ENCODE peak calls at places on chromosome 18, in seven cellular contexts. K is left ventricle myocardium superior; J is SK-MEL-5; P is 8988T; F is activated CD4-positive, alpha-beta T cell treated with anti-CD3 and anti-CD28 coated beads, Interleukin-2, amount 50 U/mL, for 48 hours; Z is ELR; V is SK-N-SH. D is an unnamed sample.
A peak's percentile ranks its signal among the peaks of the same experiment; 100 is the strongest.

GRCh38 chr18:75393721-75394120 is 33.8 kb downstream of the SMIM21 start:
- DNase-seq in K (no peak), J (no peak), P (no peak), F (no peak), Z (no peak), V (no peak), D (no peak)

GRCh38 chr18:4004176-4004829 is 450.8 kb downstream of the DLGAP1 start:
- DNase-seq in K (no peak), J (peak; percentile 86), P (no peak), F (no peak), Z (peak; percentile 64), V (no peak), D (peak; percentile 80)

GRCh38 chr18:56043691-56044090 is 455.7 kb upstream of the TCF4 start:
- DNase-seq in K (no peak), J (peak; percentile 89), P (no peak), F (no peak), Z (no peak), V (no peak), D (peak; percentile 83)

GRCh38 chr18:56286775-56287174 is 351.6 kb downstream of the TXNL1 start:
- DNase-seq in K (no peak), J (no peak), P (no peak), F (no peak), Z (peak; percentile 42), V (no peak), D (no peak)

GRCh38 chr18:48534364-48534763 is 4.5 kb upstream of the CTIF start:
- DNase-seq in K (no peak), J (no peak), P (no peak), F (no peak), Z (peak; percentile 75), V (no peak), D (no peak)

GRCh38 chr18:80033181-80034067 is 810 bp upstream of the RBFA start:
- DNase-seq in K (no peak), J (no peak), P (peak; percentile 40), F (no peak), Z (no peak), V (no peak), D (peak; percentile 66)

GRCh38 chr18:32552421-32553030 is 81.8 kb upstream of the GAREM1 start:
- DNase-seq in K (peak; percentile 32), J (peak; percentile 80), P (peak; percentile 38), F (peak; percentile 57), Z (peak; percentile 32), V (peak; percentile 51), D (peak; percentile 25)

GRCh38 chr18:6113650-6114049 is 218.3 kb upstream of the TMEM200C start:
- DNase-seq in K (no peak), J (no peak), P (no peak), F (no peak), Z (no peak), V (no peak), D (no peak)

GRCh38 chr18:34838669-34839068 is 128.6 kb downstream of the DTNA start:
- DNase-seq in K (no peak), J (no peak), P (no peak), F (no peak), Z (no peak), V (no peak), D (no peak)

GRCh38 chr18:26711806-26712205 is 153.7 kb downstream of the AQP4 start:
- DNase-seq in K (no peak), J (no peak), P (no peak), F (no peak), Z (no peak), V (no peak), D (no peak)

GRCh38 chr18:26477828-26478466 is 70.4 kb downstream of the KCTD1 start:
- DNase-seq in K (no peak), J (no peak), P (no peak), F (no peak), Z (peak; percentile 32), V (no peak), D (no peak)

GRCh38 chr18:76619342-76620315 is 124.6 kb upstream of the ZNF516 start:
- DNase-seq in K (peak; percentile 77), J (no peak), P (no peak), F (no peak), Z (peak; percentile 15), V (no peak), D (no peak)

GRCh38 chr18:63216497-63216896 is 103.1 kb downstream of the BCL2 start:
- DNase-seq in K (no peak), J (no peak), P (no peak), F (no peak), Z (no peak), V (no peak), D (no peak)

GRCh38 chr18:8857806-8858205 is 152.4 kb downstream of the MTCL1 start:
- DNase-seq in K (no peak), J (no peak), P (no peak), F (no peak), Z (peak; percentile 22), V (no peak), D (no peak)

GRCh38 chr18:47422524-47422923 is 171.1 kb upstream of the SKOR2 start:
- DNase-seq in K (no peak), J (peak; percentile 68), P (no peak), F (no peak), Z (peak; percentile 28), V (peak; percentile 39), D (no peak)

GRCh38 chr18:59665057-59666007 is 31.9 kb downstream of the CCBE1 start:
- DNase-seq in K (no peak), J (no peak), P (no peak), F (no peak), Z (no peak), V (no peak), D (no peak)

GRCh38 chr18:35522130-35522959 is 24.6 kb upstream of the INO80C start:
- DNase-seq in K (no peak), J (no peak), P (no peak), F (no peak), Z (no peak), V (no peak), D (no peak)

GRCh38 chr18:79949571-79950439 is 1.6 kb downstream of the SLC66A2 start:
- DNase-seq in K (peak; percentile 66), J (no peak), P (no peak), F (peak; percentile 17), Z (no peak), V (no peak), D (no peak)

GRCh38 chr18:44541159-44541558 is 139.5 kb upstream of the SETBP1 start:
- DNase-seq in K (no peak), J (no peak), P (no peak), F (no peak), Z (no peak), V (no peak), D (no peak)

GRCh38 chr18:35172009-35172408 is 68.8 kb upstream of the ZNF397 start:
- DNase-seq in K (no peak), J (no peak), P (no peak), F (no peak), Z (no peak), V (no peak), D (no peak)

D was measured in foreskin melanocyte.